ENCODE peak calls at places on chromosome X, in nine cellular contexts. K, C, M, W, B, R, E, P and H are unnamed samples.
A peak's percentile ranks its signal among the peaks of the same experiment; 100 is the strongest.

GRCh38 chrX:23819385-23820234 is 36.6 kb downstream of the SAT1 start:
- DNase-seq in C (no peak), E (peak; percentile 77), M (no peak), R (no peak), K (peak; percentile 37), P (no peak), B (no peak), W (no peak), H (no peak)

GRCh38 chrX:139049455-139049854 is 337.9 kb upstream of the FGF13 start:
- DNase-seq in C (no peak), K (peak; percentile 1), B (no peak), E (peak; percentile 63), P (no peak), M (no peak), R (no peak), W (no peak), H (no peak)

GRCh38 chrX:20410540-20410939 is 143.8 kb upstream of the RPS6KA3 start:
- DNase-seq in P (no peak), M (no peak), R (no peak), W (no peak), C (no peak), E (no peak), B (no peak), K (no peak), H (no peak)

GRCh38 chrX:134999469-134999868 is 8.7 kb downstream of the SMIM10 start:
- DNase-seq in P (no peak), K (peak; percentile 70), B (no peak), C (peak; percentile 22), W (no peak), M (peak; percentile 57), E (peak; percentile 46), R (no peak), H (no peak)

GRCh38 chrX:123967497-123967896 is 6.0 kb downstream of the STAG2 start:
- DNase-seq in E (no peak), W (no peak), P (no peak), C (no peak), K (no peak), R (no peak), M (no peak), B (no peak), H (no peak)

GRCh38 chrX:139783959-139784358 is 76.0 kb upstream of the MCF2 start:
- DNase-seq in M (no peak), P (no peak), B (no peak), C (no peak), K (no peak), W (no peak), E (no peak), R (no peak), H (no peak)

GRCh38 chrX:47612418-47612817 is 7.2 kb downstream of the SYN1 start:
- DNase-seq in K (no peak), C (no peak), M (no peak), E (no peak), B (no peak), W (peak; percentile 52), P (no peak), R (no peak), H (no peak)

GRCh38 chrX:65035451-65035779 is 59.2 kb upstream of the ZC4H2 start:
- DNase-seq in E (peak; percentile 3), W (no peak), P (peak; percentile 3), C (no peak), B (peak; percentile 37), R (no peak), M (peak; percentile 0), K (peak; percentile 36), H (no peak)

GRCh38 chrX:138669693-138670092 is 41.8 kb downstream of the FGF13 start:
- DNase-seq in M (no peak), K (no peak), E (no peak), R (no peak), P (no peak), W (no peak), B (no peak), C (no peak), H (no peak)

GRCh38 chrX:10017866-10018265 is 50.7 kb downstream of the CLDN34 start:
- DNase-seq in C (peak; percentile 28), R (no peak), M (peak; percentile 72), B (no peak), P (no peak), K (peak; percentile 42), E (peak; percentile 85), W (no peak), H (no peak)

GRCh38 chrX:119757979-119758681 is at the start of gene SOWAHD:
- DNase-seq in C (no peak), B (peak; percentile 33), P (peak; percentile 52), M (peak; percentile 6), W (no peak), R (no peak), K (no peak), E (no peak), H (no peak)

GRCh38 chrX:41336447-41336846 is 2.5 kb downstream of the DDX3X start:
- DNase-seq in P (no peak), E (no peak), C (no peak), M (no peak), B (no peak), W (no peak), R (no peak), K (no peak), H (no peak)

GRCh38 chrX:71082778-71083177 is 12.9 kb upstream of the FOXO4 start:
- DNase-seq in M (no peak), P (no peak), W (no peak), C (no peak), K (no peak), E (peak; percentile 17), R (no peak), B (no peak), H (no peak)

GRCh38 chrX:115562492-115562872 is 1.5 kb downstream of the PLS3 start:
- DNase-seq in M (peak; percentile 22), C (peak; percentile 19), R (no peak), P (no peak), K (peak; percentile 31), E (peak; percentile 43), W (no peak), B (peak; percentile 21), H (no peak)

GRCh38 chrX:1679238-1679637 is 64.4 kb downstream of the ASMT start:
- DNase-seq in B (no peak), R (no peak), W (peak; percentile 9), M (no peak), K (peak; percentile 22), C (no peak), P (no peak), E (peak; percentile 6), H (no peak)

GRCh38 chrX:97860206-97860605 is 976.5 kb downstream of the RPA4 start:
- DNase-seq in B (no peak), C (no peak), W (no peak), M (peak; percentile 47), R (peak; percentile 29), E (peak; percentile 61), K (no peak), P (no peak), H (no peak)

GRCh38 chrX:124338733-124339514 is 6.5 kb downstream of the TEX13D start:
- DNase-seq in C (no peak), P (no peak), R (no peak), E (no peak), W (no peak), K (no peak), B (no peak), M (no peak), H (no peak)

DNA sequence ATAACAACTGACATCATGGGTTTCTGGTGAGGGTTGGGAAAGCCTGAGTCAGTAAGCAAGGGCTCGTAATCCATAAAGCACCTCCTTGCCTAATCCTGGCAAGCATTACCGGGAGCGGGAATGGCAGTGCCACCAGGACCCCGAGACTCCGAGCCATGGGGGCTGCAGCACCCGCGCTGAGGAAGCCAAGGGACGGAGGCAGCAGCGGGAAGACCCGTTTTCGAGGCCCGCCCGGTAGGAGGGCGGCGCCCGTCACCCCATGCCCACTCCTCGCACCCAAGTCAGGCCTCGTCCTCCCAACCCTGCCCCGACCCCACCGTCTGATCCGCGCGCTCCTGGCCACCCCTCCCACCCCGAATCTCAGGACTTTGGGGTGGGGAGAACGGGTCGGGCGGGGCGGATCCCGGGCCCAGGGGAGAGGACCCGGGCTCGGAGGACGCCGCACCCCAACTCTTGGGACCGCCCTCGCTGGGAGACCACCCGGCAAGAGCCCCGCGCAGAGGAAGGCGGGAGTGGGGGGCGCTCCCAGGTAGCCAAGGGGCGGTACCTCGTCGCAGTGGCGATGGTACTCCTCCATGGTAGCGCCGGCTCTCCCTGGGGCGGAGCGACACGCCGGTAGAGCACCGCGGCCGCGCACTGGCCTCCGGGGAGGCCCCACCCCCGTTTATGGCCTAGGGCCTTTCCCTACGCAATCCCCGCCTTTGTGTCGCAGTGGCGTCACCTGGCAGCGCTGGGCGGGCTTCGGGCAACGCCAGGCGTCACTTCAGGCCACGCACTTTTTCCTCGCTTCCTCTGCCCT is at the start of gene DYNLT3:
- DNase-seq in K (peak; percentile 64), R (no peak), C (peak; percentile 35), M (peak; percentile 58), B (peak; percentile 84), E (peak; percentile 76), W (peak; percentile 91), P (peak; percentile 56), H (no peak)
- H3K4me3 ChIP-seq in K (peak within 1 kb of the TSS; percentile 63), R (peak within 1 kb of the TSS; percentile 73), C (peak within 1 kb of the TSS; percentile 89), M (peak within 1 kb of the TSS; percentile 75), B (peak within 1 kb of the TSS; percentile 58), E (peak within 1 kb of the TSS; percentile 58), W (peak within 1 kb of the TSS; percentile 59), P (peak within 1 kb of the TSS; percentile 50), H (peak within 1 kb of the TSS; percentile 65)

DNA sequence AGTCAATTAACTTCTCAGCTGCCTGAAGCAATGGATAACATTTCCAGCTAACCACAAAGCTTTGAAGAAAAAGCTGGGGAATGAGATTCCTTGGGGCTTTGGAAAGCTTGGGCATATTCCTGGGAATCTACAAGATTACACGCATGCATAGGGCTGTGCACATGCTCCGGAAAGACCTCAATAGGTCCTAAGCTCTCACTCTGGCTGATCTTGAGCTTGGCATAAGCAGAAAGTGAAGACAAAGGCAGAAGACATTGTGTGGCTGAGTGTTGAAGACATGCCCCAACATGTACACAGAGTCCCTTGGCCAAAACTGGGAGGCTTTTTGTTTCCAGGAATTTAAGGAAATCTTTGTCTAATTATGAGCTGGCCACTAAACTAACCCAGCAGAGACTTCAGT is 31.2 kb downstream of the ATG4A start:
- DNase-seq in C (no peak), R (no peak), W (no peak), B (no peak), P (no peak), K (peak; percentile 45), E (peak; percentile 75), M (peak; percentile 83), H (peak; percentile 4)
- TF ChIP-seq CTCF in C (no peak), R (no peak), W (no peak), B (no peak), P (no peak), K (no peak), E (no peak), M (no peak), H (no peak)

DNA sequence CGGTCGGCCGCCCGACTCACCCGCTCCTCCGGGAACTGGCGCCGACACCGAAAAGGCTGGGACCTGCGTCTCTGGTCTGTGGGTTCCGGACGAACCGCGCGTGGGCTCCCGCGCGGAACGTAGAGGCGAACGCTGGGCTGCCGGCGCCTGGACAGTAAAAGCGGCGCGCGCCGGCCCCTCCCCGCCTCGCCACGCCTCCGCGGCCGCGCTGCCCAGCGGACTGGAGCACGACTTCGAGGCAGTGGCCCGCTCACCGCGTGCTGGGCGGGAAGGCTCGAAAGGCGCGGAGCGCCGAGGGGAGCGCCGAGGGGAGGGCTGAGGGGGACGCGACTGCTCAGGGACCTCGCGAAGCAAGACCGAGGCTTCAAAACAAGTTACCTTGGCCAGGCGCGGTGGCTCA is at the start of gene TAF7L:
- DNase-seq in B (no peak), W (no peak), P (no peak), K (peak; percentile 3), E (peak; percentile 22), C (no peak), R (no peak), M (no peak), H (no peak)
- H3K4me3 ChIP-seq in B (no peak within 1 kb of the TSS), W (no peak within 1 kb of the TSS), P (no peak within 1 kb of the TSS), K (no peak within 1 kb of the TSS), E (no peak within 1 kb of the TSS), C (no peak within 1 kb of the TSS), R (peak within 1 kb of the TSS; percentile 34), M (peak within 1 kb of the TSS; percentile 1), H (peak within 1 kb of the TSS; percentile 15)

GRCh38 chrX:27555514-27555913 is 34.6 kb upstream of the DCAF8L2 start:
- DNase-seq in E (peak; percentile 3), P (no peak), M (peak; percentile 14), C (peak; percentile 4), K (peak; percentile 1), B (peak; percentile 5), R (no peak), W (no peak), H (no peak)
- TF ChIP-seq CTCF in E (no peak), P (no peak), M (peak; percentile 34), C (no peak), K (peak; percentile 20), B (peak; percentile 53), R (peak; percentile 65), W (peak; percentile 41), H (no peak)